ENCODE peak calls at places on chromosomes 12 and 14, in seven cellular contexts. I is germinal center, Z is Calu3, H is skeletal muscle cell, T is renal cortical epithelial cell, R is SHP77 treated with DMSO at 0.1 percent for 48 hours, F is psoas muscle. E is an unnamed sample.

GRCh38 chr12:57233357-57234232 is 4.1 kb downstream of the SHMT2 start:
- DNase-seq in I (no peak), Z (no peak), H (peak; percentile 67), T (no peak), R (no peak), F (peak; percentile 50), E (peak; percentile 60)

GRCh38 chr12:92717202-92717601 is 14.4 kb downstream of the PLEKHG7 start:
- DNase-seq in I (no peak), Z (peak; percentile 12), H (peak; percentile 18), T (peak; percentile 65), R (no peak), F (no peak), E (no peak)

GRCh38 chr12:34398366-34398705 is 376.0 kb downstream of the ALG10 start:
- DNase-seq in I (no peak), Z (no peak), H (no peak), T (no peak), R (no peak), F (peak; percentile 47), E (peak; percentile 19)

GRCh38 chr14:101934751-101935150 is 29.6 kb upstream of the DYNC1H1 start:
- DNase-seq in I (no peak), Z (no peak), H (no peak), T (no peak), R (no peak), F (peak; percentile 30), E (no peak)

GRCh38 chr12:29425722-29426121 is 44.8 kb upstream of the ERGIC2 start:
- DNase-seq in I (no peak), Z (no peak), H (no peak), T (no peak), R (no peak), F (no peak), E (no peak)

GRCh38 chr12:65278576-65279386 is at the start of gene MSRB3:
- DNase-seq in I (peak; percentile 40), Z (peak; percentile 61), H (peak; percentile 30), T (peak; percentile 15), R (no peak), F (peak; percentile 89), E (peak; percentile 76)

GRCh38 chr12:109766251-109766778 is 52.7 kb downstream of the FAM222A start:
- DNase-seq in I (no peak), Z (no peak), H (no peak), T (no peak), R (no peak), F (peak; percentile 28), E (no peak)

GRCh38 chr12:84738481-84738972 is 174.1 kb downstream of the SLC6A15 start:
- DNase-seq in I (no peak), Z (no peak), H (peak; percentile 60), T (peak; percentile 55), R (no peak), F (no peak), E (no peak)

GRCh38 chr12:44889871-44890270 is 13.8 kb upstream of the NELL2 start:
- DNase-seq in I (no peak), Z (no peak), H (no peak), T (no peak), R (no peak), F (no peak), E (no peak)

GRCh38 chr12:46263140-46264017 is 5.5 kb downstream of the SLC38A1 start:
- DNase-seq in I (no peak), Z (no peak), H (no peak), T (no peak), R (no peak), F (no peak), E (no peak)

GRCh38 chr14:87149583-87150354 is 843.2 kb downstream of the GALC start:
- DNase-seq in I (no peak), Z (no peak), H (peak; percentile 21), T (peak; percentile 36), R (no peak), F (no peak), E (no peak)

GRCh38 chr14:69090187-69090789 is 62.6 kb downstream of the DCAF5 start:
- DNase-seq in I (peak; percentile 9), Z (peak; percentile 70), H (no peak), T (peak; percentile 56), R (peak; percentile 8), F (no peak), E (no peak)

GRCh38 chr12:89593233-89593632 is 67.4 kb upstream of the POC1B start:
- DNase-seq in I (no peak), Z (no peak), H (no peak), T (no peak), R (no peak), F (no peak), E (no peak)

GRCh38 chr12:96368233-96368632 is 32.0 kb downstream of the CDK17 start:
- DNase-seq in I (no peak), Z (no peak), H (no peak), T (no peak), R (no peak), F (no peak), E (no peak)

GRCh38 chr12:91203610-91204009 is 21.0 kb upstream of the DCN start:
- DNase-seq in I (no peak), Z (no peak), H (no peak), T (no peak), R (no peak), F (no peak), E (no peak)

GRCh38 chr12:41514907-41515306 is 326.8 kb downstream of the PDZRN4 start:
- DNase-seq in I (no peak), Z (peak; percentile 5), H (no peak), T (no peak), R (no peak), F (no peak), E (no peak)

E was measured in RWPE2.